ENCODE peak calls at places on chromosomes 16 and 17, in six cellular contexts. X is neuronal stem cell, F is H9, H is IMR-90, R is mesenchymal stem cell, E is H1. O is an unnamed sample. For H3K4me1, the result is how much of the 10 kb centered on the place peaks cover.

GRCh38 chr16:89842471-89843408 is 14.5 kb downstream of the SPIRE2 start:
- DNase-seq in H (peak), F (peak), X (no peak), R (peak), E (no peak), O (peak)

GRCh38 chr17:7191571-7192270 is 12.6 kb upstream of the ASGR1 start:
- DNase-seq in R (peak), H (peak), X (peak), E (peak), F (peak), O (peak)

GRCh38 chr17:79160980-79161621 is 86.5 kb downstream of the ENGASE start:
- DNase-seq in X (no peak), R (no peak), H (no peak), F (peak), E (no peak), O (no peak)

GRCh38 chr16:85628651-85629050 is 15.5 kb downstream of the GSE1 start:
- DNase-seq in F (no peak), X (no peak), E (no peak), R (no peak), H (no peak), O (no peak)

GRCh38 chr16:22380529-22380928 is 6.1 kb upstream of the CDR2 start:
- DNase-seq in F (no peak), X (no peak), E (no peak), R (no peak), H (peak), O (no peak)

GRCh38 chr17:73365934-73366623 is 54.3 kb upstream of the CDC42EP4 start:
- DNase-seq in H (no peak), R (no peak), F (no peak), E (no peak), X (no peak), O (no peak)

GRCh38 chr17:2362016-2362415 is 24.7 kb downstream of the SGSM2 start:
- DNase-seq in X (no peak), H (no peak), R (no peak), E (no peak), F (no peak), O (no peak)

GRCh38 chr17:20999044-20999573 is 43.7 kb downstream of the USP22 start:
- DNase-seq in R (no peak), X (no peak), F (peak), E (no peak), H (no peak), O (no peak)

GRCh38 chr17:69466905-69467630 is 52.6 kb downstream of the MAP2K6 start:
- DNase-seq in X (peak), E (no peak), F (peak), H (peak), R (peak), O (peak)

GRCh38 chr16:31201511-31202401 is 804 bp downstream of the PYCARD start:
- DNase-seq in H (no peak), F (peak), R (peak), X (no peak), E (peak), O (peak)

GRCh38 chr17:40351185-40352043 is 13.1 kb downstream of the GJD3 start:
- DNase-seq in H (no peak), R (no peak), E (no peak), F (no peak), X (no peak), O (no peak)

GRCh38 chr17:4988168-4988567 is 693 bp upstream of the CAMTA2 start:
- DNase-seq in H (no peak), E (no peak), X (no peak), F (no peak), R (no peak), O (peak)

GRCh38 chr16:87790278-87791023 is 24.7 kb upstream of the KLHDC4 start:
- DNase-seq in X (no peak), R (no peak), H (peak), E (no peak), F (no peak), O (peak)

GRCh38 chr17:63774141-63774981 is at the start of gene DDX42:
- DNase-seq in R (peak), F (peak), H (peak), X (no peak), E (no peak), O (peak)

GRCh38 chr17:37160940-37161339 is 212.2 kb downstream of the AATF start:
- DNase-seq in H (peak), X (no peak), R (peak), E (no peak), F (no peak), O (no peak)

GRCh38 chr17:28038802-28039600 is 3.5 kb upstream of the NLK start:
- DNase-seq in E (no peak), H (peak), R (no peak), F (no peak), X (no peak), O (peak)

GRCh38 chr17:76191891-76192290 is 48.4 kb downstream of the RNF157 start:
- DNase-seq in F (no peak), E (no peak), X (no peak), R (no peak), H (no peak), O (no peak)

GRCh38 chr16:59591480-59591879 is 857.4 kb upstream of the GOT2 start:
- DNase-seq in E (no peak), F (no peak), R (no peak), X (no peak), H (peak), O (no peak)

GRCh38 chr16:58155839-58156238 is 26.7 kb upstream of the CFAP20 start:
- DNase-seq in E (no peak), R (no peak), F (no peak), H (no peak), X (no peak), O (no peak)

GRCh38 chr16:50520451-50521245 is 27.5 kb upstream of the NKD1 start:
- DNase-seq in X (no peak), F (peak), H (no peak), E (no peak), R (no peak), O (no peak)

GRCh38 chr17:11031787-11032186 is 193.9 kb upstream of the PIRT start:
- DNase-seq in H (no peak), X (no peak), R (no peak), F (peak), E (peak), O (peak)

GRCh38 chr17:16255481-16255901 is 38.5 kb downstream of the PIGL start:
- DNase-seq in X (peak), H (peak), E (no peak), F (peak), R (no peak), O (no peak)

GRCh38 chr16:11742041-11742535 is 569 bp downstream of the TXNDC11 start:
- DNase-seq in R (peak), F (peak), H (no peak), E (peak), X (peak), O (peak)

GRCh38 chr16:81476732-81477131 is 32.1 kb downstream of the CMIP start:
- DNase-seq in E (no peak), X (no peak), F (no peak), H (no peak), R (no peak), O (no peak)
- H3K4me1 ChIP-seq in E (under half), X (under half), F (under half), H (under half), R (under half), O (under half)

DNA sequence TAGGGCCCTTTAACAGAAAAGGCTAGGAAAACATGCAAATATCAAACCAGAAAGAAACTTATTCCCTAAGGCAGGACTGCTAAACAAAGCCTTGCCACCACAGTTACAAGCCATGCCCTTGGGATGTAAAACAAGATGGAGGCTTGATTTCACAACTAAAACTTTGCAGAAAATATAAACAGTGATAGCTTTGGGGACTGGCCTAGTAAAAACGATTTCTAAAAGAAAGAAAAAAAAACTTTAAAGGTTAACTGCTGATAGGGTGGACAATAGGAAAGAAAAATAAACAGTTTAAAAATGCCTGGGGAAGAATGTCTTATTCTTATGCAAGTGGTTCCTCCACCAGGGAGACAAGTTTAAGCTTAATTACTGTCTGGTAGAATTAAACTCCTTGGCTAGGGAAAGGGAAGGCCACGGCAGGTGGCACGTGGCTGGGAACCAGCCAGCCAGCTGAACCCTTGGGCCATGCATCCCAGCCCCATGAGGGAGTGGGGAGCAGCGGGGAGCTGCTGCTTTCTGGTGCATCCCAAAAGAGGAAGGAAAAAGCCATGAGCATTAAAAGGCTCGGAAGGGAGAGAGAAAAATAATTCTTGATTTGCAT is 10.7 kb upstream of the TMC5 start:
- DNase-seq in H (no peak), F (no peak), E (no peak), X (no peak), R (no peak), O (no peak)
- H2AK5ac ChIP-seq in H (no peak), F (no peak), E (no peak), X (no peak), R (no peak), O (no peak)

GRCh38 chr17:49439673-49440571 is 25.2 kb upstream of the PHB1 start:
- DNase-seq in R (no peak), E (peak), X (no peak), H (peak), F (peak), O (no peak)

GRCh38 chr17:49439305-49439672 is 24.6 kb upstream of the PHB1 start:
- DNase-seq in R (no peak), E (peak), F (no peak), X (no peak), H (no peak), O (no peak)

GRCh38 chr17:49437696-49438438 is 23.2 kb upstream of the PHB1 start:
- DNase-seq in F (peak), R (no peak), X (no peak), E (peak), H (no peak), O (no peak)

GRCh38 chr17:49438885-49439284 is 24.2 kb upstream of the PHB1 start:
- DNase-seq in E (no peak), H (no peak), X (no peak), R (no peak), F (peak), O (no peak)

DNA sequence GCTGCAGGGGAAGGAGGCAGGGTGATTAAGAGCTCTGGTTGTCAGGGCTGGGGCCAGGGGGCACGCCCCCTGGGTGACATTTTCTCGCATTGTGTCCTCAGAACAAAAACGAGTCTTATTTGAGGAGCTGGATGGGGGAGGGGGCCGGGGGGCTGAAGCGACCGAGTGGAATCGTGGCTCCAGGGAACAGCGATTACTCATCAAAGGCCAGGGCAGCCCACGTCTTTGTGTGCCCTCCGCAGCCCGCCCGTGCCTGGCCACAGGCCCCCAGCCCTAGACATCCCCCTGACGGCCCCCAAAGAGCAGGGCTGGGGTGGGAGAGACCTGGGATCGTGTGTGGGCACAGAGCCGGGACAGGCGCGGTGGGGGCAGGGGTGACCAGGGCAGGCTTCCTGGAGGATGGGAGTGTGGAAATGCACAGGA is 23.8 kb upstream of the PHB1 start:
- DNase-seq in H (no peak), E (peak), X (peak), R (peak), F (peak), O (no peak)
- H2AFZ ChIP-seq in H (peak), E (peak), X (peak), R (no peak), F (no peak), O (no peak)

GRCh38 chr17:57866723-57867122 is 16.9 kb upstream of the MRPS23 start:
- DNase-seq in R (no peak), H (no peak), X (no peak), E (no peak), F (peak), O (no peak)
- H3K4me1 ChIP-seq in R (half or more), H (under half), X (under half), E (under half), F (under half), O (under half)

DNA sequence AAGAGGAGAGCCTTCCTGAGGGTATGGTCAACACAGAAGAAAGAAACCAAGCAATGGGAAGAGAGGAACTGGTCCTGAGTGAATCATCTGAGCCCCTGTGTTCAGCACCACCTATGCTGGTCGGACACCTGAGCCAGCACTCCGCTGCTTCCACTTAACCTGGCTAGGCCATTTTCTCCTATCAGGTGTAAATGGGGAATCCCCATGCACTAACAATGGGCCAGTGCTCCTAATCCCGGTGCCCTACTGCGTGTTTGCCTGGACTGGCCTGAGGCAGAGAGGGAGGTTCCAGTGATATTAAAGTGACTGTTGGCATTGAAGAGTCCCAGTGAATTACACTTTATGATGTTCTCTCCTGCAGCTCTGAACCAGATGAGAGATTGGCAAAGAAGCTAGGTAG is 34.4 kb upstream of the XYLT2 start:
- DNase-seq in H (no peak), F (no peak), E (no peak), X (no peak), R (no peak), O (no peak)
- H2AK5ac ChIP-seq in H (no peak), F (no peak), E (no peak), X (no peak), R (no peak), O (no peak)

O was measured in trophoblast cell.